ENCODE peak calls at places on chromosomes 12 and 14, in five cellular contexts. O, H, G, V and J are unnamed samples.

GRCh38 chr14:23571701-23572523 is 4.3 kb upstream of the AP1G2 start:
- DNase-seq in O (no peak), H (no peak), G (no peak), V (no peak), J (no peak)

GRCh38 chr12:47236109-47236714 is 156.5 kb upstream of the AMIGO2 start:
- DNase-seq in O (no peak), H (peak; percentile 91), G (no peak), V (no peak), J (peak; percentile 91)

GRCh38 chr12:123390415-123391093 is 6.6 kb downstream of the KMT5A start:
- DNase-seq in O (no peak), H (no peak), G (no peak), V (no peak), J (no peak)

GRCh38 chr12:74964390-74964789 is 245.2 kb downstream of the KCNC2 start:
- DNase-seq in O (no peak), H (no peak), G (no peak), V (no peak), J (no peak)

GRCh38 chr12:15268927-15269552 is 47.8 kb upstream of the RERG start:
- DNase-seq in O (peak; percentile 69), H (peak; percentile 56), G (peak; percentile 53), V (no peak), J (peak; percentile 71)

GRCh38 chr14:76891436-76891835 is 65.2 kb downstream of the LRRC74A start:
- DNase-seq in O (no peak), H (peak; percentile 35), G (no peak), V (no peak), J (no peak)

GRCh38 chr12:52519826-52520662 is at the start of gene KRT5:
- DNase-seq in O (no peak), H (no peak), G (peak; percentile 79), V (no peak), J (no peak)

GRCh38 chr12:74620932-74621331 is 83.3 kb downstream of the ATXN7L3B start:
- DNase-seq in O (no peak), H (no peak), G (no peak), V (no peak), J (no peak)

GRCh38 chr12:63150255-63151060 is 543 bp downstream of the AVPR1A start:
- DNase-seq in O (peak; percentile 60), H (no peak), G (no peak), V (peak; percentile 25), J (peak; percentile 58)

GRCh38 chr12:107400686-107401447 is 284.7 kb upstream of the PWP1 start:
- DNase-seq in O (no peak), H (no peak), G (no peak), V (no peak), J (no peak)

GRCh38 chr14:83702619-83703018 is 1827.3 kb upstream of the FLRT2 start:
- DNase-seq in O (no peak), H (no peak), G (no peak), V (no peak), J (no peak)

GRCh38 chr14:56189306-56189705 is 71.1 kb downstream of the PELI2 start:
- DNase-seq in O (no peak), H (peak; percentile 77), G (peak; percentile 18), V (no peak), J (no peak)

GRCh38 chr12:31966558-31967205 is 7.5 kb downstream of the RESF1 start:
- DNase-seq in O (no peak), H (no peak), G (no peak), V (no peak), J (no peak)

GRCh38 chr12:1355396-1355795 is 239.0 kb downstream of the FBXL14 start:
- DNase-seq in O (no peak), H (no peak), G (no peak), V (no peak), J (no peak)

GRCh38 chr14:95157987-95158712 is 821 bp upstream of the DICER1 start:
- DNase-seq in O (no peak), H (peak; percentile 22), G (no peak), V (no peak), J (no peak)

GRCh38 chr12:101053203-101053602 is 156.8 kb downstream of the SLC5A8 start:
- DNase-seq in O (no peak), H (no peak), G (no peak), V (no peak), J (no peak)

GRCh38 chr14:68760771-68761170 is 32.1 kb downstream of the ZFP36L1 start:
- DNase-seq in O (no peak), H (no peak), G (no peak), V (no peak), J (no peak)

GRCh38 chr12:39831587-39832315 is 212.1 kb upstream of the ABCD2 start:
- DNase-seq in O (no peak), H (peak; percentile 75), G (no peak), V (no peak), J (no peak)

GRCh38 chr12:130454296-130454695 is 116.6 kb downstream of the PIWIL1 start:
- DNase-seq in O (no peak), H (no peak), G (no peak), V (no peak), J (no peak)

GRCh38 chr12:58583541-58583940 is 336.8 kb downstream of the LRIG3 start:
- DNase-seq in O (no peak), H (peak; percentile 26), G (no peak), V (no peak), J (peak; percentile 15)
- H3K27ac ChIP-seq in O (no peak overlapping the region), H (no peak overlapping the region), G (no peak overlapping the region), V (no peak overlapping the region), J (no peak overlapping the region)

DNA sequence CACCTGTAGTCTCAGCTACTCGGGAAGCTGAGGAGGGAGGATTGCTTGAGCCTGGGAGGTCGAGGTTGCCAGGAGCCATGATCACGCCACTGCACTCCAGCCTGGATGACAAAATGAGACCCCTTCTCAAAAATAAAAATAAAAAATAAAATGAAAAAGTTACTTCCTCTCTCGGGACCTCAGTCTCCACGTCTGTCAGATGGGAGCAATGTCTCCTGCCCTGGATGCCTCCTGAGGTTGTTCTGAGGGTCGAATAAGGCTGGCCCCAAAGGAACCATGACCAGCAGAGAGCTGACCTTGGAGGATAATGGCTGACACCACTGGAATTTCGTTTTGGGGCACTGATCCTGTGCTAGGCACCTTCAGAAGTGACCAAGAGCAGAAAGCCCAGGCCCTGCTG is 13.6 kb upstream of the RCOR1 start:
- DNase-seq in O (no peak), H (no peak), G (no peak), V (no peak), J (no peak)
- H3K27ac ChIP-seq in O (no peak overlapping the region), H (no peak overlapping the region), G (no peak overlapping the region), V (no peak overlapping the region), J (no peak overlapping the region)

GRCh38 chr14:100994757-100995156 is 91.2 kb upstream of the RTL1 start:
- DNase-seq in O (no peak), H (peak; percentile 42), G (no peak), V (no peak), J (no peak)

GRCh38 chr14:100988956-100989355 is 85.4 kb upstream of the RTL1 start:
- DNase-seq in O (no peak), H (no peak), G (no peak), V (no peak), J (no peak)

GRCh38 chr14:100989924-100990323 is 86.4 kb upstream of the RTL1 start:
- DNase-seq in O (no peak), H (no peak), G (no peak), V (no peak), J (no peak)

GRCh38 chr14:100988411-100988900 is 84.9 kb upstream of the RTL1 start:
- DNase-seq in O (no peak), H (peak; percentile 94), G (no peak), V (no peak), J (no peak)

DNA sequence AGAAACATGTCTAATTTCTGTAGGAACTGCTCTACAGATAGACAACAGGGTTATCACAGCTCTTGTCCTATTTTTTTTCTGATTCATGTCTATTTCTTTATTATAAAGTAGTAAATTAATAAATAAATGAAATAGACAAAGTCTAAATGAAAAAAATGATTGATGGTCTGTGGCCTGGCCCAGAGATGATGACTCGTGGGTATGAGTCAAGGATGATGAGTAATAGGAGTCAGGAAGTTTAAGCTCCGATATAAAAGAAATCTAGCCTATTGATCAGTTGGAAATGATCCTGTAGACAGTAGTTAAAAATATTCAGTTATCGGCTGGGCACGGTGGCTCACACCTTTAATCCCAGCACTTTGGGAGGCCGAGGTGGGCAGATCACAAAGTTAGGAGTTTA is 90.6 kb upstream of the RTL1 start:
- DNase-seq in O (no peak), H (peak; percentile 75), G (no peak), V (no peak), J (no peak)
- H3K27ac ChIP-seq in O (no peak overlapping the region), H (peak overlapping the region; percentile 69), G (no peak overlapping the region), V (no peak overlapping the region), J (no peak overlapping the region)

GRCh38 chr12:55927588-55928502 is at the start of gene PYM1:
- DNase-seq in O (peak; percentile 90), H (peak; percentile 77), G (peak; percentile 88), V (peak; percentile 83), J (peak; percentile 73)

GRCh38 chr12:55925870-55926737 is 1.6 kb downstream of the PYM1 start:
- DNase-seq in O (no peak), H (no peak), G (no peak), V (no peak), J (no peak)

GRCh38 chr12:55926738-55927587 is 731 bp downstream of the PYM1 start:
- DNase-seq in O (peak; percentile 96), H (peak; percentile 92), G (peak; percentile 85), V (peak; percentile 90), J (peak; percentile 92)

GRCh38 chr12:55925371-55925770 is 2.3 kb downstream of the PYM1 start:
- DNase-seq in O (no peak), H (no peak), G (no peak), V (no peak), J (no peak)

GRCh38 chr12:55922126-55922525 is 5.6 kb downstream of the PYM1 start:
- DNase-seq in O (no peak), H (peak; percentile 54), G (no peak), V (no peak), J (no peak)
- H3K27ac ChIP-seq in O (peak overlapping the region; percentile 61), H (peak overlapping the region; percentile 33), G (no peak overlapping the region), V (no peak overlapping the region), J (no peak overlapping the region)